ENCODE peak calls at places on chromosomes 5 and 9, in four cellular contexts. One of them, this sample, is unnamed.

GRCh38 chr9:94212531-94212930 is 46.6 kb upstream of the ZNF169 start:
- DNase-seq in K562: no peak
- DNase-seq in H1: peak; percentile 59
- DNase-seq in HepG2: no peak
- DNase-seq in this sample: no peak

GRCh38 chr5:144032375-144032774 is 138.1 kb downstream of the YIPF5 start:
- DNase-seq in K562: no peak
- DNase-seq in H1: no peak
- DNase-seq in HepG2: no peak
- DNase-seq in this sample: no peak

GRCh38 chr5:77302653-77303052 is 92.2 kb downstream of the PDE8B start:
- DNase-seq in K562: no peak
- DNase-seq in H1: no peak
- DNase-seq in HepG2: no peak
- DNase-seq in this sample: no peak

GRCh38 chr5:129271309-129271708 is 176.8 kb downstream of the ISOC1 start:
- DNase-seq in K562: no peak
- DNase-seq in H1: no peak
- DNase-seq in HepG2: no peak
- DNase-seq in this sample: peak; percentile 9

GRCh38 chr5:112417931-112418358 is 1.1 kb downstream of the EPB41L4A start:
- DNase-seq in K562: no peak
- DNase-seq in H1: no peak
- DNase-seq in HepG2: no peak
- DNase-seq in this sample: no peak

GRCh38 chr5:151037561-151038291 is 17.3 kb downstream of the GPX3 start:
- DNase-seq in K562: no peak
- DNase-seq in H1: no peak
- DNase-seq in HepG2: peak; percentile 31
- DNase-seq in this sample: no peak

GRCh38 chr9:84781431-84781830 is 111.9 kb downstream of the NTRK2 start:
- DNase-seq in K562: no peak
- DNase-seq in H1: no peak
- DNase-seq in HepG2: peak; percentile 23
- DNase-seq in this sample: peak; percentile 7

GRCh38 chr5:19928556-19929421 is 59.2 kb downstream of the CDH18 start:
- DNase-seq in K562: no peak
- DNase-seq in H1: no peak
- DNase-seq in HepG2: peak; percentile 6
- DNase-seq in this sample: peak; percentile 3

GRCh38 chr9:36470891-36471290 is 70.8 kb upstream of the RNF38 start:
- DNase-seq in K562: no peak
- DNase-seq in H1: no peak
- DNase-seq in HepG2: no peak
- DNase-seq in this sample: no peak

GRCh38 chr9:3628239-3628638 is 102.4 kb upstream of the RFX3 start:
- DNase-seq in K562: no peak
- DNase-seq in H1: no peak
- DNase-seq in HepG2: no peak
- DNase-seq in this sample: no peak

GRCh38 chr9:80664327-80665210 is 1024.8 kb downstream of the TLE1 start:
- DNase-seq in K562: no peak
- DNase-seq in H1: no peak
- DNase-seq in HepG2: no peak
- DNase-seq in this sample: peak; percentile 10

GRCh38 chr5:18968966-18969365 is 1019.0 kb downstream of the CDH18 start:
- DNase-seq in K562: no peak
- DNase-seq in H1: no peak
- DNase-seq in HepG2: no peak
- DNase-seq in this sample: peak; percentile 11

GRCh38 chr5:4862500-4862899 is 277.6 kb upstream of the ADAMTS16 start:
- DNase-seq in K562: peak; percentile 54
- DNase-seq in H1: no peak
- DNase-seq in HepG2: peak; percentile 35
- DNase-seq in this sample: peak; percentile 50

GRCh38 chr5:775960-776861 is 8.3 kb downstream of the ZDHHC11B start:
- DNase-seq in K562: peak; percentile 3
- DNase-seq in H1: no peak
- DNase-seq in HepG2: no peak
- DNase-seq in this sample: no peak

GRCh38 chr5:158979290-158979689 is 120.4 kb downstream of the EBF1 start:
- DNase-seq in K562: no peak
- DNase-seq in H1: no peak
- DNase-seq in HepG2: no peak
- DNase-seq in this sample: no peak

GRCh38 chr5:73638344-73639095 is 12.5 kb downstream of the ARHGEF28 start:
- DNase-seq in K562: no peak
- DNase-seq in H1: no peak
- DNase-seq in HepG2: no peak
- DNase-seq in this sample: peak; percentile 33

GRCh38 chr9:84711936-84712335 is 42.4 kb downstream of the NTRK2 start:
- DNase-seq in K562: no peak
- DNase-seq in H1: no peak
- DNase-seq in HepG2: no peak
- DNase-seq in this sample: peak; percentile 5

GRCh38 chr5:55140908-55141665 is 18.9 kb upstream of the GPX8 start:
- DNase-seq in K562: no peak
- DNase-seq in H1: no peak
- DNase-seq in HepG2: no peak
- DNase-seq in this sample: no peak

GRCh38 chr9:108245331-108245730 is 610.5 kb downstream of the ACTL7B start:
- DNase-seq in K562: no peak
- DNase-seq in H1: no peak
- DNase-seq in HepG2: no peak
- DNase-seq in this sample: no peak

GRCh38 chr5:92380069-92380770 is 997.1 kb upstream of the ARRDC3 start:
- DNase-seq in K562: no peak
- DNase-seq in H1: no peak
- DNase-seq in HepG2: no peak
- DNase-seq in this sample: no peak

GRCh38 chr5:139438707-139439012 is 665 bp downstream of the DNAJC18 start:
- DNase-seq in K562: no peak
- DNase-seq in H1: peak; percentile 52
- DNase-seq in HepG2: no peak
- DNase-seq in this sample: no peak

GRCh38 chr5:91166040-91166807 is 216.9 kb downstream of the ARRDC3 start:
- DNase-seq in K562: no peak
- DNase-seq in H1: no peak
- DNase-seq in HepG2: no peak
- DNase-seq in this sample: no peak

GRCh38 chr9:115118471-115119156 is 657 bp upstream of the TNC start:
- DNase-seq in K562: no peak
- DNase-seq in H1: peak; percentile 81
- DNase-seq in HepG2: no peak
- DNase-seq in this sample: peak; percentile 53

GRCh38 chr5:150562832-150563231 is 54.9 kb downstream of the NDST1 start:
- DNase-seq in K562: no peak
- DNase-seq in H1: no peak
- DNase-seq in HepG2: peak; percentile 47
- DNase-seq in this sample: peak; percentile 45

GRCh38 chr5:121976979-121977378 is 15.2 kb downstream of the SRFBP1 start:
- DNase-seq in K562: no peak
- DNase-seq in H1: no peak
- DNase-seq in HepG2: no peak
- DNase-seq in this sample: no peak

GRCh38 chr5:57231607-57232006 is 57.7 kb downstream of the GPBP1 start:
- DNase-seq in K562: no peak
- DNase-seq in H1: no peak
- DNase-seq in HepG2: no peak
- DNase-seq in this sample: no peak

GRCh38 chr9:84493284-84493947 is 152.9 kb upstream of the SLC28A3 start:
- DNase-seq in K562: no peak
- DNase-seq in H1: peak; percentile 46
- DNase-seq in HepG2: no peak
- DNase-seq in this sample: no peak

GRCh38 chr5:1255081-1255561 is 29.9 kb downstream of the SLC6A18 start:
- DNase-seq in K562: no peak
- DNase-seq in H1: no peak
- DNase-seq in HepG2: no peak
- DNase-seq in this sample: no peak

GRCh38 chr5:147359551-147359950 is 124.7 kb downstream of the STK32A start:
- DNase-seq in K562: no peak
- DNase-seq in H1: no peak
- DNase-seq in HepG2: no peak
- DNase-seq in this sample: no peak

GRCh38 chr9:14909631-14910177 is 524 bp downstream of the FREM1 start:
- DNase-seq in K562: no peak
- DNase-seq in H1: no peak
- DNase-seq in HepG2: no peak
- DNase-seq in this sample: no peak

GRCh38 chr5:119412828-119413227 is 39.5 kb upstream of the HSD17B4 start:
- DNase-seq in K562: no peak
- DNase-seq in H1: no peak
- DNase-seq in HepG2: no peak
- DNase-seq in this sample: no peak

DNA sequence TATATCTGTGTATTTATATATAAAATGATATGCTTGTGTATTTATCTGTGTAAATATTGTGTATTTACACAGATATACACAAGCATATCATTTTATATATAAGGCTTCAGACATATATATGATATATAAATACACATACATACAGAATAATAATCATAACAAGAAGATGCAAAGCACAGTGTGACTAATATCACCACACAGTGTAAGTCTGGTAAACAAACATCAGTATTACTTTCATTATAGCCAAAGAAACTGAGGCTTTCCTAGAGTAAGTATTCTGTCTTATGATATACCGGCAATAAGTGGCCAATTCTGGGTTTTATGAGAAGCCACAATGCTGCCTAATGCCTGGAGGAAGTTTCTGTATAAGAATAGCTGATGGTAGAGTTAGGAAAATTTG is 29.9 kb upstream of the RAPGEF6 start:
- DNase-seq in K562: no peak
- DNase-seq in H1: no peak
- DNase-seq in HepG2: no peak
- DNase-seq in this sample: no peak
- TF ChIP-seq CEBPB in K562: no peak
- TF ChIP-seq CEBPB in H1: no peak
- TF ChIP-seq CEBPB in HepG2: no peak
- TF ChIP-seq CEBPB in this sample: no peak

GRCh38 chr5:60687927-60688720 is 11.8 kb downstream of the DEPDC1B start:
- DNase-seq in K562: peak; percentile 19
- DNase-seq in H1: no peak
- DNase-seq in HepG2: peak; percentile 85
- DNase-seq in this sample: peak; percentile 75
- TF ChIP-seq PHF8 in K562: no peak
- TF ChIP-seq PHF8 in H1: no peak
- TF ChIP-seq PHF8 in HepG2: no peak
- TF ChIP-seq PHF8 in this sample: no peak

DNA sequence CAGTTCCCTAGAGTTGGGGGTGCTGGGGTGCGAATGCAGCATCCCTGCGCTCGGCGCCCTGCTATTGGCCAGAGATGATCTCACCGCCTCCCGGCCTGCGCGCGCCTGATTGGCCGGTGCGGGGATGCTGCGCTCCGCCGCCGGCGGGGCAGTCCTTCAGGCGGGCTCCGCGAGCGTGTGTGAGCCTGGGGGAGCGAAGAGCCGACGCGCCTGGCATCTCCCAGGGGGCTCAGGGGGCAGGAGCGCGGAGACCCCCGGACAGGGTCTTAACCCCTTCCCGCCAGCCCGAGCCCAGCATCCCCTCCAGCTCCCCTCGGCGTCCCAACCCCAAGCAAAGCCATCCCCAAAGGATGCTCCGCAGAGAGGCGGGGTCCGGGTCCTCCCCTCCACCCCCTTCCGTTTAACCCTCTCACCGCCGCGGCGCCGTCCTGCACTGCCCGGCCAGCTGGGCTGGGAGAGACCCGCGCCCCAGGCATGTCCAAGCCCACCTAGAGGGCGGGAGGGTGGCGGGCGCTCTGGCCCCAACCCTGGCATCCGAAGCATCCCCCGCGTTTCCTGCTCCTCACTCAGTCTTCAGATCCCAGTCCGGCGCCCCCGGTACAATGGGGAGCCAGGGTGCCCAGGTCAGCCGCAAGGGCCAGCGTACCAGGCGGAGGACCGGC is 19.1 kb upstream of the TOR2A start:
- DNase-seq in K562: peak; percentile 93
- DNase-seq in H1: peak; percentile 90
- DNase-seq in HepG2: no peak
- DNase-seq in this sample: peak; percentile 82
- H3K4me3 ChIP-seq in K562: no peak overlapping the region
- H3K4me3 ChIP-seq in H1: peak overlapping the region; percentile 59
- H3K4me3 ChIP-seq in HepG2: no peak overlapping the region
- H3K4me3 ChIP-seq in this sample: peak overlapping the region; percentile 45

DNA sequence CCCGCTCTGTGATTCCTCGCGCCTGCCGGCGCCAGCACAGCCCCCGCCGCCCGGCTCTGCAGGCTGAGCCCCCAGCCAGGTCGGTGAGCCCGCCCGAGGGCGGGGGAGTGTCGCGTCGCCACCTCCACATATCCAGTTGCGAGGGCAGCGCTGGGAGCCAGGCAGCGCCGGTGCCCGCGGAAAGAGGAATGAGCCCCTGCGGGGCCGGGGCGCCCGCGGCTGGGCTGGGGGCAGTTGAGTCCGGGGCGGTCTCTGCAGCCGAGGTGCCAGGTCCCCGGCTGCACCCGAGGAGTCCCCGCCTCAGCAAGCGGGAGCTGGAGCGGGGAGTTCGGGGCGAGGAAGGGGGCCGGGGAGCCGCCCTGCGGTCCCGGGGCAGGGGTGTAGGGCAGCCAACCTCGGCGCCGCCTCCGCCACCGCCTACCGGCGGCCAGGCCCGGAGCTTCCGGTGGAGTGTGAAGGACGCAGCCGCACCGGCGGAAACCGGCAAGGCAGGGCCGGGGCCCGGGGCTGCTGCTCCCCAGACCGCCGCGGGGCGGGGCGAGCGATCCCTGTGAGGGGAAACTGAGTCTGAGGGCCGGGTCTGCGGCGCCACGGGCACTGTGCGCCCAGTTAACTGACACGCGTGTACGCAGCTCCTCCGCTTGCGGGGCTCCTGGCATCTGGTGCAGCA is 2.3 kb upstream of the TRAF1 start:
- DNase-seq in K562: no peak
- DNase-seq in H1: peak; percentile 85
- DNase-seq in HepG2: peak; percentile 21
- DNase-seq in this sample: peak; percentile 78
- TF ChIP-seq CEBPB in K562: no peak
- TF ChIP-seq CEBPB in H1: no peak
- TF ChIP-seq CEBPB in HepG2: no peak
- TF ChIP-seq CEBPB in this sample: no peak

GRCh38 chr9:128412120-128412790 is 8.4 kb upstream of the CERCAM start:
- DNase-seq in K562: peak; percentile 66
- DNase-seq in H1: peak; percentile 100
- DNase-seq in HepG2: peak; percentile 58
- DNase-seq in this sample: peak; percentile 30
- TF ChIP-seq PHF8 in K562: no peak
- TF ChIP-seq PHF8 in H1: no peak
- TF ChIP-seq PHF8 in HepG2: no peak
- TF ChIP-seq PHF8 in this sample: no peak

GRCh38 chr5:180832638-180833068 is 28.4 kb downstream of the ZFP62 start:
- DNase-seq in K562: no peak
- DNase-seq in H1: no peak
- DNase-seq in HepG2: no peak
- DNase-seq in this sample: no peak
- H3K4me3 ChIP-seq in K562: no peak overlapping the region
- H3K4me3 ChIP-seq in H1: no peak overlapping the region
- H3K4me3 ChIP-seq in HepG2: no peak overlapping the region
- H3K4me3 ChIP-seq in this sample: peak overlapping the region; percentile 66

This sample was measured in A549.